ENCODE peak calls at places on chromosomes 12 and 14, in four cellular contexts. Q is adipocyte, E is KG1, I is NCI-H187. C is an unnamed sample.

GRCh38 chr12:24860546-24860945 is 88.4 kb downstream of the BCAT1 start:
- DNase-seq in Q (peak), E (no peak), I (no peak), C (no peak)

GRCh38 chr14:75881986-75882385 is 99.8 kb downstream of the TGFB3 start:
- DNase-seq in Q (no peak), E (no peak), I (no peak), C (no peak)

GRCh38 chr12:117189725-117190209 is 503 bp downstream of the FBXO21 start:
- DNase-seq in Q (peak), E (no peak), I (no peak), C (peak)

GRCh38 chr14:90815817-90816662 is at the start of gene TTC7B:
- DNase-seq in Q (peak), E (no peak), I (no peak), C (peak)

GRCh38 chr12:27525373-27525772 is 1.4 kb downstream of the PPFIBP1 start:
- DNase-seq in Q (peak), E (no peak), I (no peak), C (peak)

GRCh38 chr12:74984631-74985030 is 225.0 kb downstream of the KCNC2 start:
- DNase-seq in Q (no peak), E (no peak), I (no peak), C (no peak)

GRCh38 chr12:104276192-104277131 is 27.1 kb upstream of the EID3 start:
- DNase-seq in Q (no peak), E (no peak), I (peak), C (no peak)

GRCh38 chr14:94555991-94556390 is 5.3 kb upstream of the SERPINA4 start:
- DNase-seq in Q (no peak), E (no peak), I (no peak), C (no peak)

GRCh38 chr12:99498756-99499155 is 148.8 kb upstream of the GARIN6 start:
- DNase-seq in Q (peak), E (no peak), I (no peak), C (peak)

GRCh38 chr12:26162905-26163304 is 32.5 kb upstream of the SSPN start:
- DNase-seq in Q (no peak), E (no peak), I (no peak), C (no peak)

GRCh38 chr14:70724061-70724596 is 82.4 kb downstream of the TTC9 start:
- DNase-seq in Q (no peak), E (no peak), I (no peak), C (no peak)

GRCh38 chr14:83558946-83559345 is 1971.0 kb upstream of the FLRT2 start:
- DNase-seq in Q (no peak), E (no peak), I (no peak), C (no peak)

GRCh38 chr12:54879132-54879531 is 24.8 kb downstream of the MUCL1 start:
- DNase-seq in Q (peak), E (no peak), I (no peak), C (no peak)

GRCh38 chr14:69141550-69141949 is 11.4 kb downstream of the DCAF5 start:
- DNase-seq in Q (no peak), E (no peak), I (no peak), C (no peak)

GRCh38 chr12:52834727-52835001 is 553 bp upstream of the KRT79 start:
- DNase-seq in Q (no peak), E (no peak), I (no peak), C (no peak)

C was measured in AG20443.